ENCODE peak calls at places on chromosomes 7 and 10, in ten cellular contexts. H, E, V, X, G, L, J, S, C and R are unnamed samples.

GRCh38 chr10:31320179-31320597 is 1.2 kb downstream of the ZEB1 start:
- DNase-seq in J (peak), X (peak), S (peak), L (peak), E (peak), G (no peak), H (peak), V (peak), C (peak), R (peak)

GRCh38 chr7:85070967-85071628 is 115.8 kb downstream of the SEMA3D start:
- DNase-seq in J (no peak), V (no peak), X (no peak), E (no peak), L (no peak), C (no peak), G (no peak), H (no peak), S (no peak), R (no peak)

GRCh38 chr7:55438765-55439525 is 73.8 kb downstream of the LANCL2 start:
- DNase-seq in E (no peak), L (no peak), J (no peak), C (peak), X (no peak), H (no peak), G (no peak), S (no peak), V (no peak), R (no peak)

GRCh38 chr10:114624941-114625780 is 32.9 kb downstream of the ABLIM1 start:
- DNase-seq in L (no peak), S (no peak), C (no peak), J (no peak), X (no peak), E (no peak), G (no peak), H (no peak), V (no peak), R (no peak)

GRCh38 chr7:12623885-12624498 is 53.5 kb downstream of the SCIN start:
- DNase-seq in H (no peak), E (no peak), L (no peak), V (no peak), X (no peak), G (peak), C (no peak), J (no peak), S (no peak), R (no peak)

GRCh38 chr7:77933394-77933793 is 134.8 kb downstream of the PHTF2 start:
- DNase-seq in S (no peak), V (no peak), E (no peak), C (no peak), X (no peak), G (peak), L (no peak), J (no peak), H (no peak), R (no peak)

GRCh38 chr7:42471573-42472174 is 234.7 kb upstream of the GLI3 start:
- DNase-seq in L (no peak), V (no peak), X (no peak), G (no peak), C (no peak), E (no peak), J (no peak), H (no peak), S (no peak), R (no peak)

GRCh38 chr7:158651968-158652555 is 52.5 kb downstream of the NCAPG2 start:
- DNase-seq in J (no peak), V (no peak), H (no peak), L (no peak), E (no peak), C (no peak), S (no peak), X (no peak), G (no peak), R (no peak)

GRCh38 chr7:99828818-99829217 is 1.0 kb downstream of the CYP3A43 start:
- DNase-seq in S (no peak), X (no peak), G (no peak), H (no peak), E (no peak), V (no peak), L (no peak), J (no peak), C (no peak), R (no peak)

GRCh38 chr7:129010075-129010474 is 44.8 kb downstream of the TNPO3 start:
- DNase-seq in H (no peak), L (no peak), X (no peak), G (no peak), S (no peak), C (peak), E (no peak), J (no peak), V (no peak), R (no peak)

GRCh38 chr10:42941245-42941644 is 135.6 kb upstream of the RET start:
- DNase-seq in V (no peak), J (no peak), S (no peak), C (no peak), H (peak), E (peak), X (no peak), G (no peak), L (no peak), R (no peak)

GRCh38 chr10:106741131-106741530 is 423.4 kb downstream of the SORCS1 start:
- DNase-seq in H (no peak), X (no peak), L (no peak), G (no peak), V (no peak), C (no peak), E (no peak), S (no peak), J (no peak), R (no peak)

GRCh38 chr7:102106625-102107024 is 180.0 kb upstream of the SH2B2 start:
- DNase-seq in E (peak), H (no peak), J (no peak), S (peak), V (no peak), C (no peak), X (no peak), G (no peak), L (no peak), R (no peak)

GRCh38 chr10:76049581-76050290 is 618.3 kb downstream of the LRMDA start:
- DNase-seq in X (no peak), C (no peak), V (no peak), E (no peak), L (no peak), G (no peak), J (no peak), S (no peak), H (no peak), R (no peak)

GRCh38 chr10:112230325-112230988 is 46.9 kb upstream of the GPAM start:
- DNase-seq in C (no peak), S (no peak), V (no peak), J (no peak), E (no peak), G (peak), L (no peak), H (no peak), X (no peak), R (no peak)

GRCh38 chr10:11280187-11280932 is 262.7 kb downstream of the CELF2 start:
- DNase-seq in V (no peak), J (no peak), L (no peak), H (no peak), S (no peak), C (no peak), G (no peak), X (no peak), E (no peak), R (no peak)

GRCh38 chr7:100433592-100434296 is 2.6 kb downstream of the PPP1R35 start:
- DNase-seq in J (no peak), X (no peak), H (no peak), V (no peak), L (no peak), E (no peak), C (no peak), G (no peak), S (no peak), R (no peak)

GRCh38 chr10:34137955-34138354 is 677.1 kb downstream of the PARD3 start:
- DNase-seq in C (no peak), H (no peak), G (peak), V (no peak), L (no peak), S (no peak), E (no peak), J (no peak), X (no peak), R (no peak)

GRCh38 chr10:114042895-114043531 is 653 bp upstream of the ADRB1 start:
- DNase-seq in L (no peak), J (no peak), G (no peak), E (peak), H (no peak), S (peak), C (peak), V (no peak), X (peak), R (peak)

GRCh38 chr10:70435241-70436085 is 6.0 kb downstream of the NODAL start:
- DNase-seq in L (no peak), V (no peak), H (no peak), C (no peak), J (no peak), G (no peak), S (no peak), E (peak), X (no peak), R (no peak)

GRCh38 chr10:21495686-21496284 is 29.7 kb downstream of the SKIDA1 start:
- DNase-seq in X (peak), E (peak), S (peak), C (peak), G (peak), H (peak), L (peak), V (peak), J (peak), R (peak)

GRCh38 chr7:16189026-16189715 is 232.2 kb downstream of the CRPPA start:
- DNase-seq in J (no peak), E (no peak), C (no peak), V (no peak), H (no peak), X (no peak), S (no peak), L (no peak), G (no peak), R (no peak)

GRCh38 chr7:141012044-141012685 is 2.6 kb downstream of the MRPS33 start:
- DNase-seq in V (peak), H (no peak), J (peak), G (peak), C (peak), L (peak), E (peak), S (peak), X (peak), R (no peak)

GRCh38 chr10:130359711-130360110 is 223.5 kb downstream of the GLRX3 start:
- DNase-seq in G (no peak), H (no peak), S (no peak), V (no peak), X (no peak), J (no peak), E (peak), C (no peak), L (no peak), R (no peak)

GRCh38 chr10:4141471-4141870 is 356.5 kb upstream of the KLF6 start:
- DNase-seq in X (no peak), L (no peak), C (no peak), G (no peak), J (no peak), H (no peak), E (no peak), S (no peak), V (no peak), R (no peak)

GRCh38 chr7:46972205-46972604 is 609.7 kb downstream of the TNS3 start:
- DNase-seq in E (no peak), C (no peak), H (no peak), V (no peak), G (no peak), L (no peak), S (no peak), J (no peak), X (no peak), R (no peak)

GRCh38 chr7:98250789-98251188 is 1.2 kb downstream of the TECPR1 start:
- DNase-seq in J (no peak), V (peak), C (peak), S (no peak), E (peak), H (no peak), X (peak), G (no peak), L (peak), R (no peak)

GRCh38 chr7:30032310-30033125 is 4.3 kb downstream of the PLEKHA8 start:
- DNase-seq in G (no peak), E (no peak), C (peak), X (no peak), J (no peak), S (no peak), H (no peak), L (no peak), V (no peak), R (no peak)

GRCh38 chr7:92740713-92741126 is 95.7 kb downstream of the CDK6 start:
- DNase-seq in G (peak), L (no peak), E (no peak), J (no peak), S (no peak), V (no peak), C (no peak), H (no peak), X (no peak), R (no peak)

GRCh38 chr10:46525824-46526681 is 30.4 kb downstream of the GPRIN2 start:
- DNase-seq in X (no peak), S (no peak), J (no peak), V (no peak), G (no peak), H (no peak), C (no peak), L (no peak), E (no peak), R (no peak)

GRCh38 chr7:877312-878232 is 1.2 kb downstream of the GET4 start:
- DNase-seq in E (no peak), S (no peak), H (no peak), V (no peak), G (no peak), C (peak), X (no peak), J (no peak), L (no peak), R (peak)

GRCh38 chr10:131177431-131178327 is 133.8 kb downstream of the TCERG1L start:
- DNase-seq in G (no peak), E (peak), H (peak), C (no peak), S (no peak), J (no peak), V (no peak), L (no peak), X (no peak), R (no peak)

GRCh38 chr7:5869691-5870090 is 10.9 kb upstream of the OCM start:
- DNase-seq in J (no peak), L (no peak), C (no peak), X (no peak), S (no peak), V (no peak), H (no peak), G (no peak), E (no peak), R (no peak)

GRCh38 chr7:22726849-22727792 is at the start of gene IL6:
- DNase-seq in J (no peak), S (peak), H (peak), E (no peak), V (peak), X (no peak), L (no peak), C (no peak), G (peak), R (no peak)

GRCh38 chr10:11017575-11018425 is at the start of gene CELF2:
- DNase-seq in V (peak), E (peak), L (peak), H (peak), G (no peak), X (peak), C (no peak), S (peak), J (peak), R (no peak)